ENCODE peak calls at places on chromosomes 2 and 18, in six cellular contexts. I is NCI-H1417 treated with DMSO at 0.1 percent for 48 hours; H is fibroblast of lung; F is ACHN; M is effector memory CD8-positive, alpha-beta T cell; O is HuH-7. Q is an unnamed sample.

GRCh38 chr2:68282814-68283812 is 30.8 kb upstream of the PPP3R1 start:
- DNase-seq in I (peak), H (peak), F (peak), M (peak), O (peak), Q (peak)

GRCh38 chr2:183264890-183265535 is 140.8 kb downstream of the NUP35 start:
- DNase-seq in I (no peak), H (no peak), F (no peak), M (no peak), O (no peak), Q (no peak)

GRCh38 chr2:120867290-120868231 is 131.9 kb downstream of the GLI2 start:
- DNase-seq in I (no peak), H (peak), F (peak), M (no peak), O (no peak), Q (no peak)

GRCh38 chr2:85712849-85713612 is 18.9 kb downstream of the GNLY start:
- DNase-seq in I (no peak), H (peak), F (no peak), M (no peak), O (no peak), Q (no peak)

GRCh38 chr2:189179607-189179979 is at the start of gene COL5A2:
- DNase-seq in I (no peak), H (peak), F (peak), M (no peak), O (no peak), Q (peak)

GRCh38 chr18:6200375-6200774 is 214.3 kb downstream of the L3MBTL4 start:
- DNase-seq in I (no peak), H (no peak), F (no peak), M (no peak), O (no peak), Q (no peak)

GRCh38 chr2:14418110-14418509 is 214.4 kb upstream of the LRATD1 start:
- DNase-seq in I (no peak), H (peak), F (no peak), M (no peak), O (no peak), Q (no peak)

GRCh38 chr2:109182426-109182825 is 53.4 kb downstream of the SH3RF3 start:
- DNase-seq in I (no peak), H (no peak), F (no peak), M (no peak), O (no peak), Q (no peak)

GRCh38 chr18:50709215-50709614 is 110.6 kb downstream of the MRO start:
- DNase-seq in I (no peak), H (no peak), F (no peak), M (no peak), O (no peak), Q (no peak)

GRCh38 chr2:115910270-115910669 is 1467.8 kb downstream of the DPP10 start:
- DNase-seq in I (no peak), H (no peak), F (peak), M (no peak), O (no peak), Q (peak)

GRCh38 chr2:177671662-177672061 is 279.1 kb downstream of the AGPS start:
- DNase-seq in I (no peak), H (no peak), F (no peak), M (no peak), O (no peak), Q (no peak)

GRCh38 chr2:67600472-67600871 is 203.3 kb downstream of the ETAA1 start:
- DNase-seq in I (no peak), H (peak), F (no peak), M (no peak), O (no peak), Q (no peak)

GRCh38 chr2:127661072-127661618 is 14.2 kb downstream of the LIMS2 start:
- DNase-seq in I (no peak), H (peak), F (no peak), M (no peak), O (no peak), Q (no peak)

GRCh38 chr2:43224571-43225092 is 1.8 kb downstream of the ZFP36L2 start:
- DNase-seq in I (no peak), H (peak), F (no peak), M (no peak), O (no peak), Q (no peak)

GRCh38 chr2:126802774-126803421 is 95.8 kb upstream of the TEX51 start:
- DNase-seq in I (no peak), H (no peak), F (no peak), M (no peak), O (no peak), Q (no peak)

GRCh38 chr2:11376071-11376470 is 31.6 kb upstream of the ROCK2 start:
- DNase-seq in I (no peak), H (no peak), F (no peak), M (no peak), O (no peak), Q (no peak)

GRCh38 chr2:18490901-18491300 is 69.6 kb downstream of the RDH14 start:
- DNase-seq in I (no peak), H (no peak), F (no peak), M (no peak), O (no peak), Q (no peak)

GRCh38 chr2:223297788-223298187 is 245.8 kb downstream of the KCNE4 start:
- DNase-seq in I (peak), H (peak), F (no peak), M (no peak), O (no peak), Q (no peak)

GRCh38 chr2:109195193-109196045 is 66.4 kb downstream of the SH3RF3 start:
- DNase-seq in I (no peak), H (no peak), F (no peak), M (no peak), O (no peak), Q (no peak)

GRCh38 chr2:19623488-19623887 is 265.1 kb upstream of the OSR1 start:
- DNase-seq in I (no peak), H (peak), F (peak), M (no peak), O (no peak), Q (no peak)

GRCh38 chr18:11064106-11064505 is 85.3 kb downstream of the PIEZO2 start:
- DNase-seq in I (no peak), H (no peak), F (no peak), M (no peak), O (no peak), Q (no peak)

GRCh38 chr2:120770176-120770575 is 34.5 kb downstream of the GLI2 start:
- DNase-seq in I (no peak), H (no peak), F (no peak), M (no peak), O (no peak), Q (no peak)

GRCh38 chr18:28045176-28045810 is 131.6 kb downstream of the CDH2 start:
- DNase-seq in I (no peak), H (peak), F (peak), M (no peak), O (no peak), Q (no peak)

GRCh38 chr2:45168731-45169338 is 159.6 kb upstream of the SIX2 start:
- DNase-seq in I (peak), H (no peak), F (peak), M (no peak), O (peak), Q (peak)

GRCh38 chr2:170739048-170739447 is 23.9 kb downstream of the SP5 start:
- DNase-seq in I (no peak), H (peak), F (peak), M (no peak), O (no peak), Q (no peak)

GRCh38 chr2:168480825-168481585 is 24.9 kb downstream of the CERS6 start:
- DNase-seq in I (no peak), H (no peak), F (no peak), M (no peak), O (no peak), Q (no peak)

GRCh38 chr2:6073260-6074141 is 381.3 kb downstream of the SOX11 start:
- DNase-seq in I (no peak), H (peak), F (peak), M (no peak), O (no peak), Q (no peak)

GRCh38 chr18:62399306-62399705 is 74.2 kb downstream of the TNFRSF11A start:
- DNase-seq in I (no peak), H (no peak), F (no peak), M (no peak), O (no peak), Q (no peak)

GRCh38 chr2:8980096-8980495 is 23.4 kb downstream of the MBOAT2 start:
- DNase-seq in I (no peak), H (peak), F (no peak), M (no peak), O (no peak), Q (no peak)

GRCh38 chr2:105428387-105429018 is 29.7 kb upstream of the FHL2 start:
- DNase-seq in I (no peak), H (no peak), F (no peak), M (no peak), O (no peak), Q (no peak)

GRCh38 chr2:68784191-68784590 is 49.6 kb downstream of the ARHGAP25 start:
- DNase-seq in I (no peak), H (no peak), F (no peak), M (no peak), O (no peak), Q (no peak)

GRCh38 chr2:219002395-219003266 is 9.4 kb upstream of the CRYBA2 start:
- DNase-seq in I (no peak), H (peak), F (peak), M (peak), O (peak), Q (peak)

Q was measured in HEK293T.